ENCODE peak calls at places on chromosomes 11 and 22, in seven cellular contexts. U, W, Z, D, N, L and M are unnamed samples.

GRCh38 chr11:67642148-67642475 is 2.5 kb upstream of the TBX10 start:
- DNase-seq in D (no peak), W (no peak), U (no peak), Z (no peak), N (no peak), L (no peak), M (no peak)

GRCh38 chr11:128853556-128853955 is 13.5 kb downstream of the KCNJ1 start:
- DNase-seq in W (no peak), D (no peak), U (no peak), N (no peak), Z (no peak), L (no peak), M (no peak)

GRCh38 chr11:117219001-117219400 is 12.9 kb downstream of the PCSK7 start:
- DNase-seq in Z (no peak), L (no peak), W (no peak), D (no peak), U (no peak), N (no peak), M (no peak)

GRCh38 chr11:119447664-119448242 is 24.8 kb upstream of the THY1 start:
- DNase-seq in D (no peak), N (no peak), W (no peak), U (no peak), Z (no peak), L (no peak), M (no peak)

GRCh38 chr11:84673753-84674152 is 953.4 kb downstream of the DLG2 start:
- DNase-seq in L (no peak), Z (no peak), D (peak), U (peak), N (no peak), W (peak), M (no peak)

GRCh38 chr11:113016905-113017304 is 55.7 kb downstream of the NCAM1 start:
- DNase-seq in N (no peak), U (no peak), W (peak), L (no peak), D (no peak), Z (no peak), M (no peak)

GRCh38 chr22:17581631-17582030 is 18.3 kb downstream of the SLC25A18 start:
- DNase-seq in U (peak), Z (no peak), W (no peak), L (no peak), N (no peak), D (no peak), M (no peak)

GRCh38 chr22:44898236-44898635 is 111.6 kb downstream of the PHF21B start:
- DNase-seq in L (no peak), N (no peak), U (no peak), D (no peak), W (no peak), Z (no peak), M (no peak)

GRCh38 chr11:47056261-47056915 is 119.8 kb downstream of the CSTPP1 start:
- DNase-seq in W (peak), L (peak), D (no peak), Z (peak), U (no peak), N (no peak), M (no peak)

GRCh38 chr22:43471606-43472135 is 59.9 kb downstream of the MPPED1 start:
- DNase-seq in L (no peak), Z (no peak), U (no peak), D (no peak), N (no peak), W (no peak), M (no peak)

GRCh38 chr11:129457321-129457720 is 81.7 kb downstream of the BARX2 start:
- DNase-seq in Z (no peak), U (no peak), W (no peak), L (peak), N (no peak), D (no peak), M (no peak)

GRCh38 chr11:8776209-8776608 is 93.6 kb downstream of the RPL27A start:
- DNase-seq in U (no peak), N (no peak), L (no peak), W (no peak), Z (no peak), D (no peak), M (no peak)

GRCh38 chr11:29019960-29020683 is 911.9 kb downstream of the METTL15 start:
- DNase-seq in U (peak), W (peak), Z (peak), D (peak), L (no peak), N (no peak), M (no peak)

DNA sequence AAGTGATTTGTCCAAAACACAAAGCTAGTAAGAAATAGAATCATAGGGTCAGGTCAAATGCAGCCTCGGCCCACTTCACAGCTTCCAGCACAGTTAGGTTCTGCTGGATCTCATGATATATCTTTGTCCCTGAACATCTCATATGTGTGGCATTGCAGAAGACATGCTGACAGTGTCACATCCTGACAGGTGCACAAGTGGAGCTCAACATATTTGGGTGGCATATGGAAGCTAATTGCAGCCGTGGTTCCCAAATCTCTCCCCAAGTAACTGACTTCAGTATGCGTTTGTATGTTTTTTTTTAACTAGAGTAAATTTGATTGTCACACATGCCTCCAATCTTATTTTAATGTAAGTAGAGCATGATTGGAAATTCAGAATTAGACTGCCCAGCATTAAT is 33.4 kb downstream of the NAV2 start:
- DNase-seq in N (no peak), Z (no peak), D (no peak), L (no peak), W (no peak), U (no peak), M (no peak)
- H3K23ac ChIP-seq in N (no peak), Z (no peak), D (no peak), L (no peak), W (no peak), U (no peak), M (no peak)

DNA sequence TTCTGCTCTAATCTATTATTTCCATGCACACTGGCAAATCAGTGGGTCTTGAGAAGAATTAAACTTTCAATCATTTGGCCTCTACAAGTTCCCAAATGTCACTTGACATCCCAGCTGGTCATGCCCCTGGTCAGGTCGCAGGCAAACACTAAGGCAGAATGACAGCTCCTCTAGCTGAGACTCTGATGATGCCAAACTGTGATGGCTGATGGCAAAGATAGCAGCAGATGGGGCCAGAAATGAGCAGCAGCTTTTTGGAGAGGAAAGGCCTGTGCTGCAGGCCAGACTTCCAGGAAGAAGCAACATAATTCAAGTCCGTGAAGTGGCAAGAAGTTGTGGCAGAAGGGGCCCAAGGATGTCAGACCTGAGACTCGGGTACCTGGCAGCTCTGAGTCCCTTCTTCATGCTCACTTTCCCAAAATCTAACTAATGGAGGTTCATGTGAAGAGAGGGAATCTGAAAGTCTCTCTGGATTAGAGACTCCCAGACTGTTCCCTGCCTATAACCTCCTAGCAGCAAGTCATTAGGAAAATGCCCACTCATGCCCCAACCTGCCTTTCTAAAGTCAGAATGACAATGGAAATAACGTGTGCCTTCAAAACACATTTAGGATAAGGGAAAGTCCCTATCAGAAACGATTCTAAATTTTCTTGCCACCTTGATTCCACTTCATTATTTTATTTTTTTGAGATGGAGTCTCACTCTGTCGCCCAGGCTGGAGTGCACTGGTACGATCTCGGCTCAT is 9.4 kb upstream of the PMM1 start:
- DNase-seq in N (no peak), Z (no peak), U (no peak), D (no peak), L (no peak), W (no peak), M (no peak)
- H3K23ac ChIP-seq in N (no peak), Z (peak), U (no peak), D (no peak), L (no peak), W (no peak), M (no peak)

GRCh38 chr11:44340656-44341055 is 30.7 kb upstream of the ALX4 start:
- DNase-seq in L (no peak), U (no peak), Z (no peak), D (no peak), N (no peak), W (no peak), M (no peak)
- H3K23ac ChIP-seq in L (no peak), U (no peak), Z (no peak), D (no peak), N (no peak), W (no peak), M (no peak)

GRCh38 chr11:44524751-44525171 is 40.7 kb upstream of the CD82 start:
- DNase-seq in D (no peak), W (peak), U (no peak), L (no peak), N (no peak), Z (peak), M (no peak)
- H3K23ac ChIP-seq in D (no peak), W (no peak), U (no peak), L (no peak), N (no peak), Z (no peak), M (no peak)

GRCh38 chr22:50418624-50419023 is 56.2 kb downstream of the SBF1 start:
- DNase-seq in N (no peak), W (no peak), D (no peak), L (no peak), Z (no peak), U (no peak), M (no peak)

GRCh38 chr22:50422046-50422445 is 52.8 kb downstream of the SBF1 start:
- DNase-seq in D (no peak), N (no peak), Z (no peak), W (no peak), U (no peak), L (no peak), M (no peak)

GRCh38 chr22:50420581-50420980 is 54.3 kb downstream of the SBF1 start:
- DNase-seq in D (no peak), W (no peak), U (no peak), N (no peak), Z (no peak), L (no peak), M (no peak)

GRCh38 chr22:50419116-50419515 is 55.7 kb downstream of the SBF1 start:
- DNase-seq in U (no peak), Z (no peak), D (no peak), W (no peak), L (no peak), N (no peak), M (no peak)

DNA sequence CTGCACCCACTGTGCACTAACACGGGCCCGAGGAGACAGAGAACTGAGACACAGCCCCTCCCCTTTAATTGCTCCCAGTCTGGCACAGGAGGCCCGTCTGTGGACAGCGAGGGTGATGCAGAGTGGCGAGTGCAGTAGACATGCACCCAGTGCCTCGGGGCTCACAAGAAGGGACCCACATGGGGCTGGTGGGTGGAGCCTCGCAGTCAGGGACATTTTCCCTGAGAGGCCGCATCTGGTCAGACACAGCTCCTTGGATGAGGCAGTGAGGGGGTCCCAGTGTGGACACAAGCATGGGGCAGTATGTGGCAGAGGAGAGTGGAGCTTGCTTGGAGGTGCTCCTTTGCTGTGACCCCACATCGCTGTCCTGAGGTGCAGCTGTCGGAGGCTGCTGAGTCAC is 54.8 kb downstream of the SBF1 start:
- DNase-seq in Z (no peak), N (no peak), U (no peak), L (no peak), D (no peak), W (no peak), M (no peak)
- H3K23ac ChIP-seq in Z (no peak), N (no peak), U (no peak), L (no peak), D (no peak), W (no peak), M (no peak)